ENCODE peak calls at places on chromosome 19, in four cellular contexts. I is right lobe of liver, H is K562, T is aorta. M is an unnamed sample.

GRCh38 chr19:45153339-45154063 is 7.3 kb downstream of the NKPD1 start:
- DNase-seq in I (peak; percentile 49), T (peak; percentile 78), H (peak; percentile 69), M (no peak)

GRCh38 chr19:55655648-55656040 is 809 bp downstream of the U2AF2 start:
- DNase-seq in I (no peak), H (no peak), T (no peak), M (no peak)

GRCh38 chr19:13262450-13262849 is 112.2 kb downstream of the IER2 start:
- DNase-seq in I (no peak), H (peak; percentile 73), T (no peak), M (peak; percentile 85)

GRCh38 chr19:33177417-33177976 is 16.6 kb upstream of the LRP3 start:
- DNase-seq in T (no peak), I (no peak), H (no peak), M (no peak)

GRCh38 chr19:51271015-51271600 is 20.2 kb downstream of the SIGLECL1 start:
- DNase-seq in T (no peak), I (no peak), H (no peak), M (no peak)

GRCh38 chr19:10419200-10419645 is 1.1 kb upstream of the PDE4A start:
- DNase-seq in H (peak; percentile 86), I (no peak), T (peak; percentile 83), M (peak; percentile 65)

GRCh38 chr19:18418034-18418724 is 1.0 kb upstream of the SSBP4 start:
- DNase-seq in T (peak; percentile 87), H (peak; percentile 74), I (no peak), M (no peak)

GRCh38 chr19:2602391-2603181 is 99.9 kb downstream of the GNG7 start:
- DNase-seq in H (no peak), I (peak; percentile 92), T (peak; percentile 94), M (peak; percentile 24)

GRCh38 chr19:43465468-43466120 is at the start of gene LYPD3:
- DNase-seq in I (no peak), T (peak; percentile 81), H (no peak), M (no peak)

GRCh38 chr19:10968527-10969081 is 7.8 kb downstream of the SMARCA4 start:
- DNase-seq in I (no peak), T (no peak), H (no peak), M (peak; percentile 51)

GRCh38 chr19:51751655-51752054 is at the start of gene FPR1:
- DNase-seq in T (no peak), I (peak; percentile 41), H (no peak), M (peak; percentile 95)

GRCh38 chr19:35045667-35046300 is 4.3 kb downstream of the HPN start:
- DNase-seq in T (no peak), H (peak; percentile 69), I (no peak), M (peak; percentile 84)

GRCh38 chr19:51368366-51369282 is at the start of gene CLDND2:
- DNase-seq in H (peak; percentile 50), T (no peak), I (no peak), M (peak; percentile 57)

GRCh38 chr19:50870417-50871089 is 2.7 kb upstream of the KLK2 start:
- DNase-seq in T (no peak), H (peak; percentile 94), I (no peak), M (no peak)

GRCh38 chr19:22784051-22784450 is at the start of gene ZNF99:
- DNase-seq in H (no peak), I (peak; percentile 51), T (peak; percentile 80), M (no peak)

GRCh38 chr19:14871619-14872230 is 14.2 kb downstream of the OR7A17 start:
- DNase-seq in H (peak; percentile 29), I (no peak), T (no peak), M (peak; percentile 71)

GRCh38 chr19:3762130-3762473 is 380 bp upstream of the MRPL54 start:
- DNase-seq in H (no peak), T (no peak), I (no peak), M (no peak)
- H3K27ac ChIP-seq in H (peak overlapping the region; percentile 99), T (no peak overlapping the region), I (peak overlapping the region; percentile 97), M (peak overlapping the region; percentile 81)

GRCh38 chr19:16066611-16067104 is 9.6 kb upstream of the TPM4 start:
- DNase-seq in H (peak; percentile 76), I (no peak), T (no peak), M (peak; percentile 81)
- H3K27ac ChIP-seq in H (no peak overlapping the region), I (peak overlapping the region; percentile 73), T (peak overlapping the region; percentile 90), M (no peak overlapping the region)

GRCh38 chr19:40104754-40105153 is 14.0 kb upstream of the ZNF780A start:
- DNase-seq in T (no peak), I (no peak), H (no peak), M (no peak)

GRCh38 chr19:40101813-40102212 is 11.1 kb upstream of the ZNF780A start:
- DNase-seq in I (no peak), T (no peak), H (no peak), M (no peak)

DNA sequence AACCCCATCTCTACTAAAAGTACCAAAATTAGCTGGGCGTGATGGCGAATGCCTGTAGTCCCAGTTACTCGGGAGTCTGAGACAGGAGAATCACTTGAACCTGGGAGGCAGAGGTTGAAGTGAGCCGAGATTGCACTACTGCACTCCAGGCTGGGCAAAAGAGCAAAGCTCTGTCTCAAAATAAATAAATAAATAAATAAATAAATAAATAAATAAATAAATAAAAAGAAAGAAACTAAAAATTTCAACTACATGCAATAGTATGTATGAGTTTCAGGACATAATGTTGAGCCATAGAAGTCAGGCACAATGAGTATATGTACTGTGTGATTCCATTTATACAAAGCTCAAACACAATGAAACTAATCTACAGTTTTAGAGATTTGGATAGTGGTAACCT is 12.9 kb upstream of the ZNF780A start:
- DNase-seq in I (no peak), T (no peak), H (no peak), M (no peak)
- H3K27ac ChIP-seq in I (no peak overlapping the region), T (no peak overlapping the region), H (no peak overlapping the region), M (no peak overlapping the region)

GRCh38 chr19:40284501-40285352 is at the start of gene AKT2:
- DNase-seq in T (peak; percentile 90), I (no peak), H (peak; percentile 86), M (peak; percentile 79)

GRCh38 chr19:40285353-40286234 is 449 bp upstream of the AKT2 start:
- DNase-seq in H (peak; percentile 100), I (peak; percentile 99), T (peak; percentile 99), M (peak; percentile 100)

GRCh38 chr19:40284251-40284500 is 969 bp downstream of the AKT2 start:
- DNase-seq in T (no peak), I (no peak), H (no peak), M (no peak)

GRCh38 chr19:40286674-40287421 is 1.7 kb upstream of the AKT2 start:
- DNase-seq in I (no peak), H (no peak), T (peak; percentile 0), M (no peak)

GRCh38 chr19:40286235-40286530 is 1.0 kb upstream of the AKT2 start:
- DNase-seq in H (no peak), T (peak; percentile 36), I (no peak), M (no peak)
- H3K27ac ChIP-seq in H (peak overlapping the region; percentile 96), T (no peak overlapping the region), I (no peak overlapping the region), M (peak overlapping the region; percentile 84)

M was measured in Karpas-422.